ENCODE peak calls at places on chromosome 18, in eight cellular contexts. J, S, C, P, G, V, Z and A are unnamed samples.

GRCh38 chr18:43772907-43773306 is 495.6 kb upstream of the SYT4 start:
- DNase-seq in J (no peak), S (no peak), C (no peak), P (no peak), G (no peak), V (no peak), Z (no peak), A (peak; percentile 10)

GRCh38 chr18:48923746-48924580 is 26.8 kb downstream of the SMAD7 start:
- DNase-seq in J (no peak), S (peak; percentile 61), C (no peak), P (peak; percentile 83), G (peak; percentile 69), V (peak; percentile 52), Z (no peak), A (peak; percentile 57)

GRCh38 chr18:46458472-46458871 is 198.5 kb downstream of the LOXHD1 start:
- DNase-seq in J (no peak), S (no peak), C (no peak), P (no peak), G (no peak), V (no peak), Z (no peak), A (no peak)

GRCh38 chr18:35993013-35993412 is 20.5 kb downstream of the RMP24 start:
- DNase-seq in J (no peak), S (no peak), C (no peak), P (no peak), G (no peak), V (no peak), Z (no peak), A (no peak)

GRCh38 chr18:39105095-39105494 is 1539.5 kb upstream of the CELF4 start:
- DNase-seq in J (no peak), S (no peak), C (no peak), P (no peak), G (no peak), V (no peak), Z (no peak), A (no peak)

GRCh38 chr18:71899707-71900483 is 644.2 kb downstream of the CBLN2 start:
- DNase-seq in J (no peak), S (no peak), C (no peak), P (no peak), G (no peak), V (no peak), Z (no peak), A (no peak)

GRCh38 chr18:42429208-42429607 is 474.2 kb downstream of the PIK3C3 start:
- DNase-seq in J (no peak), S (no peak), C (no peak), P (no peak), G (no peak), V (no peak), Z (no peak), A (no peak)

GRCh38 chr18:2981212-2981728 is 31.7 kb downstream of the LPIN2 start:
- DNase-seq in J (no peak), S (no peak), C (no peak), P (peak; percentile 93), G (peak; percentile 96), V (no peak), Z (no peak), A (peak; percentile 94)

GRCh38 chr18:79926306-79926705 is 25.1 kb downstream of the SLC66A2 start:
- DNase-seq in J (no peak), S (no peak), C (peak; percentile 26), P (no peak), G (no peak), V (no peak), Z (no peak), A (no peak)

GRCh38 chr18:59959606-59960005 is 59.8 kb downstream of the PMAIP1 start:
- DNase-seq in J (no peak), S (no peak), C (no peak), P (no peak), G (no peak), V (no peak), Z (no peak), A (no peak)

GRCh38 chr18:10559566-10560456 is 34.0 kb downstream of the NAPG start:
- DNase-seq in J (peak; percentile 11), S (no peak), C (no peak), P (peak; percentile 4), G (no peak), V (no peak), Z (no peak), A (no peak)

GRCh38 chr18:46736136-46736535 is 20.7 kb downstream of the ST8SIA5 start:
- DNase-seq in J (no peak), S (no peak), C (no peak), P (no peak), G (no peak), V (no peak), Z (no peak), A (no peak)

GRCh38 chr18:21004721-21005120 is 106.9 kb downstream of the ROCK1 start:
- DNase-seq in J (no peak), S (peak; percentile 92), C (no peak), P (no peak), G (peak; percentile 94), V (no peak), Z (no peak), A (peak; percentile 96)

GRCh38 chr18:63520053-63520452 is 22.1 kb upstream of the SERPINB12 start:
- DNase-seq in J (no peak), S (no peak), C (no peak), P (no peak), G (no peak), V (no peak), Z (no peak), A (no peak)

GRCh38 chr18:76453057-76453561 is 41.9 kb downstream of the ZNF516 start:
- DNase-seq in J (no peak), S (no peak), C (peak; percentile 19), P (no peak), G (no peak), V (no peak), Z (no peak), A (no peak)

GRCh38 chr18:50658601-50659000 is 98.7 kb downstream of the MAPK4 start:
- DNase-seq in J (no peak), S (no peak), C (no peak), P (no peak), G (no peak), V (no peak), Z (no peak), A (no peak)

GRCh38 chr18:23146861-23147469 is 11.7 kb downstream of the CABLES1 start:
- DNase-seq in J (no peak), S (no peak), C (no peak), P (peak; percentile 18), G (no peak), V (no peak), Z (no peak), A (no peak)

GRCh38 chr18:63233334-63233733 is 86.2 kb downstream of the BCL2 start:
- DNase-seq in J (no peak), S (no peak), C (no peak), P (no peak), G (no peak), V (no peak), Z (no peak), A (no peak)

GRCh38 chr18:76621782-76622495 is 126.9 kb upstream of the ZNF516 start:
- DNase-seq in J (peak; percentile 6), S (no peak), C (no peak), P (no peak), G (peak; percentile 48), V (no peak), Z (no peak), A (peak; percentile 75)

GRCh38 chr18:54235871-54236270 is 11.4 kb upstream of the MBD2 start:
- DNase-seq in J (no peak), S (no peak), C (no peak), P (no peak), G (no peak), V (no peak), Z (no peak), A (peak; percentile 62)

GRCh38 chr18:76920974-76921373 is 98.6 kb downstream of the ZNF236 start:
- DNase-seq in J (no peak), S (no peak), C (no peak), P (no peak), G (no peak), V (no peak), Z (no peak), A (no peak)

GRCh38 chr18:48885266-48885950 is 65.4 kb downstream of the SMAD7 start:
- DNase-seq in J (no peak), S (no peak), C (no peak), P (no peak), G (no peak), V (no peak), Z (no peak), A (no peak)

GRCh38 chr18:79786304-79786703 is 11.4 kb upstream of the KCNG2 start:
- DNase-seq in J (no peak), S (no peak), C (no peak), P (no peak), G (no peak), V (no peak), Z (no peak), A (no peak)

GRCh38 chr18:58135170-58135569 is 91.1 kb downstream of the NEDD4L start:
- DNase-seq in J (no peak), S (peak; percentile 85), C (no peak), P (no peak), G (peak; percentile 96), V (peak; percentile 48), Z (no peak), A (peak; percentile 42)

GRCh38 chr18:79608535-79608934 is 71.1 kb upstream of the CTDP1 start:
- DNase-seq in J (no peak), S (no peak), C (no peak), P (no peak), G (no peak), V (no peak), Z (no peak), A (no peak)

GRCh38 chr18:31229829-31230228 is 67.2 kb upstream of the DSC1 start:
- DNase-seq in J (no peak), S (no peak), C (no peak), P (no peak), G (no peak), V (no peak), Z (no peak), A (no peak)

GRCh38 chr18:21914739-21915319 is 174.2 kb downstream of the MIB1 start:
- DNase-seq in J (peak; percentile 83), S (peak; percentile 8), C (no peak), P (peak; percentile 36), G (peak; percentile 72), V (no peak), Z (no peak), A (peak; percentile 81)

GRCh38 chr18:72342933-72343332 is 201.2 kb downstream of the CBLN2 start:
- DNase-seq in J (no peak), S (peak; percentile 20), C (no peak), P (no peak), G (no peak), V (no peak), Z (no peak), A (no peak)

GRCh38 chr18:23243178-23243577 is 107.9 kb downstream of the CABLES1 start:
- DNase-seq in J (no peak), S (no peak), C (no peak), P (no peak), G (no peak), V (no peak), Z (no peak), A (no peak)

GRCh38 chr18:65750421-65751144 is at the start of gene CDH7:
- DNase-seq in J (no peak), S (no peak), C (no peak), P (no peak), G (no peak), V (no peak), Z (no peak), A (no peak)